ENCODE peak calls at places on chromosomes 1 and 21, in five cellular contexts. U is GM12878, M is A549, V is K562, F is HepG2. B is an unnamed sample.

GRCh38 chr1:195763146-195763906 is 844.9 kb downstream of the KCNT2 start:
- DNase-seq in U (no peak), M (no peak), V (no peak), F (no peak), B (no peak)

GRCh38 chr1:91555821-91556531 is 55.3 kb downstream of the CDC7 start:
- DNase-seq in U (no peak), M (no peak), V (peak), F (no peak), B (peak)

GRCh38 chr1:93005252-93005598 is 44.0 kb upstream of the DIPK1A start:
- DNase-seq in U (no peak), M (no peak), V (no peak), F (no peak), B (no peak)

GRCh38 chr21:35096959-35097358 is 47.9 kb upstream of the RUNX1 start:
- DNase-seq in U (no peak), M (no peak), V (no peak), F (no peak), B (no peak)

GRCh38 chr1:40036574-40036973 is 4.0 kb upstream of the CAP1 start:
- DNase-seq in U (no peak), M (no peak), V (peak), F (no peak), B (peak)

GRCh38 chr1:31830511-31830910 is 14.7 kb upstream of the SPOCD1 start:
- DNase-seq in U (no peak), M (no peak), V (no peak), F (no peak), B (no peak)

GRCh38 chr1:78691995-78692747 is 42.5 kb downstream of the IFI44 start:
- DNase-seq in U (no peak), M (no peak), V (no peak), F (no peak), B (peak)

GRCh38 chr21:18138507-18138906 is 106.1 kb upstream of the CHODL start:
- DNase-seq in U (no peak), M (no peak), V (no peak), F (no peak), B (no peak)

GRCh38 chr1:244422174-244422573 is 29.5 kb downstream of the ADSS2 start:
- DNase-seq in U (no peak), M (no peak), V (no peak), F (no peak), B (no peak)

GRCh38 chr1:17615157-17615556 is 75.7 kb downstream of the ARHGEF10L start:
- DNase-seq in U (no peak), M (no peak), V (no peak), F (no peak), B (no peak)

GRCh38 chr1:234488054-234488953 is 9.3 kb upstream of the TARBP1 start:
- DNase-seq in U (no peak), M (no peak), V (no peak), F (no peak), B (no peak)

DNA sequence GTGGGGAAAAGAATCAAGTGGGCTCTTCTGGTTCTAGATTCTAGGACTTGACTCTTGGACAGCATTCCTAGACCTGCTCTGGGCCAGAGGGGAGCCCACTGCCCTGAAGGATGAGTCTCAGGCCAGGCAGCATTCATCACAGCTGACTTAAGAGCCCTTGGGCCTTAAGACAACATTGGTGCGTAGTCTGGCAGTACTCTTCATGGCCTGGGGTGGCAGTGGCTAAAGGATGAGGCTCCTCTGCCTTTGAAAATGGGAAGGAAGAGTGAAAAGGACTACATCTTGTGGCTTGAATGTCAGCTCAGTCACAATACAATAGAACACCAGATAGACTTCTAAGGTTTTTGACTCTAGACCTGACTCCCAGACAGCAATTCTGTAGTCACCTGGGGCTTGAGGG is 1415.1 kb upstream of the PRMT6 start:
- DNase-seq in U (no peak), M (no peak), V (no peak), F (peak), B (no peak)
- H3K4me3 ChIP-seq in U (no peak), M (no peak), V (no peak), F (no peak), B (no peak)

GRCh38 chr1:192610114-192610958 is 25.6 kb upstream of the RGS13 start:
- DNase-seq in U (no peak), M (peak), V (no peak), F (no peak), B (peak)
- TF ChIP-seq BHLHE40 in U (no peak), M (no peak), V (no peak), F (no peak), B (no peak)

DNA sequence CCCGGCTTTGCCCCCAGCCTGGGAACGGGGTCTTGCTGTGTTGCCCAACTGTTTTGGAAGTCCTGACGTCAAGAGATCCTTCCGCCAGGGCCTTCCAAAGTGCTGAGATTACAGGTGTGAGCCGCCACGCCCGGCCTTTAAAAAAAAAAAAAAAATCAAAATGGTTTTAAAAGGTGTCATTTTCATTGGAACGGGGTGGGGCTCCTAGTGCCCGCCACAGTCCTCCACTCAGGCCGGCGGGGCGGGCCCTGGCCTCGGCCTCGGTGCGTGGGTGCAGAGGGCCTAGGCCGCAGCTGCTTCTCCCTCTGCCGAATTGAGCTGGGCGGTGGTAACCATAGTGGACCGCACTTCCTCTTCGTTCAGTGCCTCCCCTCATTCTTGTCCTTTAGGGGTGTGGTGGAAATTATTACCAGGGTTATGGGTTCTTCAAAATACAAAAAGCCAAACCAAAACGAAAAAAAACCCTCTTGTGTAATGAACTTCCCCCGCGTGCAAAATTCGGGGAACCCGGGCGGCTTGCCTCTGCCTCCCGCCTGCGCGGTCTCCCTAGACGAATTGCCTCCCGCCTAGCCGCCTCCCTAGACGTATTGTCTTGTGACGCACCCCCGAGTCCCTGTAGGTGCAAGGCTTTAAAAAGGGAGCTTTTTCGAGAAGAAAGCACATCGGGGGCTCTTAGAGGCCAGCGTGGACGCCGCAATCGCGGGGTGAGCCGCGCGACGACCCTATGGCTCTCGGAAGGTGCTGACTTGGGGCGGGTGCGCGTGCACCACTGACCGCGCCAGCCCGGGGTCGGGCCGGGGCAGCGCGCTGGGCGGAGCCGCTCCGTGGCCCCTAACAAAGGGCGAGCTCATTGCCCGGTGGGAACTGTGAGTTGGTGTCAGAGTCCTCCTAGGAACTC is 10.5 kb upstream of the SPEN start:
- DNase-seq in U (no peak), M (no peak), V (no peak), F (no peak), B (no peak)
- H3K4me3 ChIP-seq in U (peak), M (peak), V (peak), F (no peak), B (no peak)

DNA sequence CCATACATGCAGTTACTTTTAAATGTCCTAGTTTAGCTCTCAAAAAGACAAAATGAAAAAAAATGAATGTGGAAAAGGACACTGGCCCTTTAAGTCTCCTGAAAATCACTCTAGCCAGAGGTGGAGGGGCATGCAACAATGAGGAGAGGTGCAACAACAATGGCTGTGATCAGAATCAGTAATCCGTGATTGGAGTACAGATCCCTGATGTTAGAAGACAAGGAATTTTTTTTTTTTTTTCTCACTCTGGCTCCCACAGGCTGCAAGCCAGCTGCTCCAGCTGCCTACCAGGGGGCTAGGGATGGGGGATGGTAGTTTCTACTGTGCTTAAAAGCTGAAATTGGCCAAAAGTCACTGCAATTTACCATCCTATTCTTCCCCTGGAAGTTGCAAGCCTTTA is 54.5 kb downstream of the STYXL2 start:
- DNase-seq in U (no peak), M (no peak), V (no peak), F (no peak), B (no peak)
- TF ChIP-seq BHLHE40 in U (no peak), M (no peak), V (no peak), F (no peak), B (no peak)

DNA sequence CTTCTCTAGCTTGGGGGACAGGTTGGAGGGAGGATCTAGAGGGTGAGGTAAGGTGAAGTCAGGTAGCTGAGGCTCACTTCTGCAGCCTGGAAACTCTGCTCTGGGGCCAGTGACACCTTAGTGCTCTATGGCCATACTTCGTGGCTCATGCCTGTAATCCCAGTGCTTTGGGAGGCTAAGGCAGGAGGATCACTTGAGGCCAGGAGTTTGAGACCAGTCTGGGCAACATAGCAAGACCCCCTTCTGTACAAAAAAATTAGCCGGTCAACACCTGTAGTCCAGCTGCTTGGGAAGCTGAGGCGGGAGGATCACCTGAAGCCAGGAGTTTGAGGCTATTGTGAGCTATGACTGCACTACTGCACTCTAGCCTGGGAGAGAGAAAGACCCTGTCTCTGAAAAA is 5.8 kb downstream of the LMNA start:
- DNase-seq in U (no peak), M (no peak), V (no peak), F (no peak), B (no peak)
- H3K4me3 ChIP-seq in U (peak), M (no peak), V (no peak), F (no peak), B (no peak)

DNA sequence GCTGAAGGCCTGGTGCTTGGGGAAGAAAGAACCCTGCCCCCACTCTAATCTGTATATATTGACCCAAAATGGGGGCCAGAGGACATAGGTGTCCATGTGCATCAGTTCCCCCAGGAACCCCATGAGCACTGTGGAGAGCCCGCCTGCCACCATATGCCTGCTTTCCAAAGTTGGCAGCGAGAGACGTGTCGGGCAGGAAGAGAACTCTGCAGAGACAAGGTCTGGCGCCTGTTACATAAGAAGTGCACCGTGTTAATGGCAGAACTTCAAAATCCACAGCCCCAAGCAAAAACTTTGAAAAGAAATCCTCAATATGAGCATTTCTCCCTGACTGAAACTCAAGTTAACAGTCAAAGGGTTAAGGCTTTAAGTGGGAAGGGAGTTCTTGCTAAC is 8.0 kb downstream of the CTNNBIP1 start:
- DNase-seq in U (no peak), M (no peak), V (no peak), F (no peak), B (no peak)
- TF ChIP-seq BHLHE40 in U (no peak), M (no peak), V (no peak), F (no peak), B (no peak)

DNA sequence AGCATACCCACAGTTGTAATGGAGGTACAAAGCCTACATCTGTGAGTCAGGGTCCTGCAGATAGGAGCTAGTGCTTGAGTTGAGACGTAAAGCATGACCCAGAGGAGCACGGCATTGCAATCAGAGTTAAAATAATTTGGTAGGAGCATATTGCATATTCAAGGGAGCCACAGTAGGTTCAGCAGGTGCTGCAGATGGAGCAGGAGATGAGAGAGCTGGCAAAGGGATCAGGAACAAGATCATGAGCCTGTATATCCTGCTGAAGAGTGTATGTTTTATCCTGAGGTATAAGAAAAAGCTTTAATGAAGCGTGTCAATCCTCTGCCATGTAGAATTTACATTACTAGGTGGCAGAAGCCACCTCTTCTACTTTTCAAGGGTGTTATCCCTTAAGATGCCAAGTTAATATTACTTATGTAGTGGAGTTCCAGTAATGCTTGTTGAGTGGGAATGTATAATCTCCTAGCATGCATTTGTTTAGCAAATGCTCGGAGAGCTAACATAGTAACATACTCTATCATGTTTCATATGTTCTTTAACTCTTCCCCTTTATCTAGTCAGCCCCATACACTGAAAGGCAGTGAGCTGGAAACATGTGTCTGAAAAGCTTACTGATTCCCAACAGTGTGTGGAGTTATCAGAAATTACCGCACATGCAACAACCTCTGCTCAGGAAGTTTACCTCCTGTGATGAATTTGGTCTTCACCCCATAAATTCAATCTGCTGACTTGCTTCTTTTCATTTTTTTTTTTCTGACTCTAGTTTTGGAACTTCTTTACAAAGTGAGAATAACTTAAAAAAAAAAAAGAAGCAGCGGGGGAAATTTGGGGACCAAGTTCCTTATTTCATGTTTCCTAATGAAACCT is 300.2 kb downstream of the GRIK1 start:
- DNase-seq in U (no peak), M (no peak), V (no peak), F (no peak), B (no peak)
- H3K4me3 ChIP-seq in U (peak), M (no peak), V (no peak), F (no peak), B (no peak)

DNA sequence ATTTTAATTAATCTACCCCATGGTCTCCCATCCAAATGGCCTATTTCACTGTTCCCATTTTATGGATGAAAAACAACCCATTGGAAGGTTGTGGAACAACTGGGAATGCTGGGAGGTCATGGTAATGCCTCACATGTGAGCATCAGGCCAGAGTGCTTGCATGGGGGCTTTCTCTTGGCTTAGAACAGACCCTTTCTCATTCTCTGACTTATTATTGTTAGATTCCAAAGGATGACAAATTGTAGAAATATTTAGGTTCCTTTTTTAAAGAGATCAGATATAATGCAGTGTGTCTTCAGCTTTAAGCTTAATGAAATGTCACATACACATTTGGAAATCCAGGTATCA is 622.3 kb upstream of the PKN2 start:
- DNase-seq in U (no peak), M (no peak), V (no peak), F (no peak), B (peak)
- TF ChIP-seq BHLHE40 in U (no peak), M (no peak), V (no peak), F (no peak), B (no peak)

GRCh38 chr1:32957017-32957416 is 7.6 kb downstream of the RNF19B start:
- DNase-seq in U (no peak), M (no peak), V (no peak), F (no peak), B (no peak)
- H3K4me3 ChIP-seq in U (no peak), M (no peak), V (no peak), F (no peak), B (no peak)

DNA sequence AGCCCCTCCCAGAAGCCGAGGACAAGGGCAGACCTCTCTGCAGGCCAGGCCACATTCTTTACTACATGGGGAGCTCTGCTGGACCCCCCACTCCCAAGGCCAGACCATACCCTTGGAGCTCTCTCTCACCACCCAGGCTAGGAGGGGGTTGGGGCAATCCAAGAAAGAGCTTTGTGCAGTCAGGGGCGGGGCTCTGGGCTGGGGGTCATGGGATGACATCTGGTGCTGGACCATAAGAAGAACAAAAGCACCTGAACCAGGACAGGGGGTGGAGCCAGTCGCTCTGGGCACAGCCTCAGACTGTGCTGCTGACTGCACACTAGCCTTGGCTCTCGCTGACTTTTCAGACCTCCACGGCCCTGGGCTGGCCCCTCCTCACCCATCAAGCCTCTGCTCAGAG is 23.1 kb upstream of the AJAP1 start:
- DNase-seq in U (no peak), M (no peak), V (no peak), F (no peak), B (no peak)
- TF ChIP-seq BHLHE40 in U (no peak), M (no peak), V (no peak), F (no peak), B (no peak)

B was measured in IMR-90.